ENCODE peak calls at places on chromosome 13, in five cellular contexts. T is stimulated activated CD4-positive, alpha-beta T cell treated with anti-CD3 and anti-CD28 coated beads, Interleukin-15, amount 100 ng/mL, for 1 hour; W is amniotic epithelial cell; A is WTC11; X is iris pigment epithelial cell. R is an unnamed sample.

GRCh38 chr13:47519626-47520025 is 481.4 kb downstream of the SUCLA2 start:
- DNase-seq in T (no peak), A (no peak), X (no peak), W (no peak), R (no peak)

GRCh38 chr13:102799544-102800144 is 725 bp downstream of the BIVM start:
- DNase-seq in A (peak), W (peak), T (no peak), X (peak), R (peak)

GRCh38 chr13:98050041-98050466 is 92.8 kb upstream of the FARP1 start:
- DNase-seq in W (no peak), T (no peak), A (no peak), X (peak), R (peak)

GRCh38 chr13:43303040-43303729 is 279.8 kb downstream of the DNAJC15 start:
- DNase-seq in X (peak), W (peak), T (no peak), A (peak), R (peak)

GRCh38 chr13:39877134-39877533 is 221.7 kb downstream of the COG6 start:
- DNase-seq in W (no peak), A (no peak), T (no peak), X (peak), R (no peak)

GRCh38 chr13:51502206-51502651 is 49.4 kb upstream of the INTS6 start:
- DNase-seq in T (no peak), W (no peak), X (peak), A (no peak), R (peak)

GRCh38 chr13:30846844-30847243 is 59.2 kb upstream of the MEDAG start:
- DNase-seq in W (no peak), X (no peak), A (no peak), T (no peak), R (peak)

GRCh38 chr13:46721054-46721453 is 75.9 kb downstream of the ESD start:
- DNase-seq in X (peak), A (peak), T (no peak), W (peak), R (peak)

GRCh38 chr13:111657013-111657412 is 336.6 kb downstream of the TEX29 start:
- DNase-seq in A (no peak), X (no peak), W (no peak), T (no peak), R (no peak)

GRCh38 chr13:40776681-40777165 is 5.7 kb upstream of the MRPS31 start:
- DNase-seq in X (peak), A (no peak), W (peak), T (peak), R (peak)

GRCh38 chr13:98576215-98576945 is 527 bp downstream of the STK24 start:
- DNase-seq in W (no peak), X (no peak), A (peak), T (peak), R (no peak)

GRCh38 chr13:30985637-30986205 is 53.3 kb downstream of the TEX26 start:
- DNase-seq in A (no peak), X (peak), W (peak), T (no peak), R (peak)

GRCh38 chr13:34942732-34943674 is 933 bp downstream of the NBEA start:
- DNase-seq in A (peak), W (no peak), X (no peak), T (no peak), R (peak)

GRCh38 chr13:30418075-30418715 is 4.1 kb upstream of the UBE2L5 start:
- DNase-seq in X (no peak), W (no peak), A (no peak), T (no peak), R (no peak)

GRCh38 chr13:97429681-97430081 is 4.3 kb upstream of the RAP2A start:
- DNase-seq in A (no peak), X (peak), T (no peak), W (no peak), R (no peak)

GRCh38 chr13:97600438-97601080 is 166.6 kb downstream of the RAP2A start:
- DNase-seq in A (no peak), T (no peak), W (peak), X (peak), R (peak)

GRCh38 chr13:44306401-44307192 is 67.0 kb upstream of the SERP2 start:
- DNase-seq in X (peak), T (no peak), W (peak), A (peak), R (peak)

GRCh38 chr13:112366907-112367646 is 9.1 kb upstream of the SPACA7 start:
- DNase-seq in W (no peak), A (no peak), T (no peak), X (no peak), R (no peak)

GRCh38 chr13:40275636-40276035 is 390.8 kb downstream of the FOXO1 start:
- DNase-seq in A (no peak), W (peak), X (peak), T (no peak), R (peak)

GRCh38 chr13:39913928-39914327 is 258.5 kb downstream of the COG6 start:
- DNase-seq in A (no peak), T (no peak), W (peak), X (peak), R (peak)

GRCh38 chr13:25468330-25469178 is 96.8 kb downstream of the ATP8A2 start:
- DNase-seq in X (no peak), T (no peak), A (peak), W (peak), R (no peak)

GRCh38 chr13:111202149-111202548 is 87.0 kb downstream of the ARHGEF7 start:
- DNase-seq in X (no peak), T (no peak), A (no peak), W (no peak), R (no peak)

GRCh38 chr13:51619614-51620013 is 35.4 kb downstream of the WDFY2 start:
- DNase-seq in T (no peak), A (no peak), W (peak), X (peak), R (peak)

GRCh38 chr13:51997641-51998330 is 13.5 kb downstream of the ATP7B start:
- DNase-seq in A (peak), T (no peak), W (no peak), X (no peak), R (no peak)

GRCh38 chr13:70502944-70503343 is 394.7 kb upstream of the KLHL1 start:
- DNase-seq in T (no peak), X (no peak), W (no peak), A (no peak), R (no peak)

GRCh38 chr13:92991687-92992086 is 234.9 kb upstream of the GPC6 start:
- DNase-seq in W (peak), X (peak), A (no peak), T (no peak), R (no peak)

GRCh38 chr13:79423801-79424642 is 18.0 kb upstream of the RBM26 start:
- DNase-seq in W (peak), A (no peak), T (no peak), X (peak), R (peak)

GRCh38 chr13:84810781-84811180 is 928.5 kb upstream of the SLITRK1 start:
- DNase-seq in W (no peak), A (no peak), T (no peak), X (no peak), R (no peak)

GRCh38 chr13:100541882-100542545 is 46.6 kb downstream of the GGACT start:
- DNase-seq in A (no peak), X (no peak), W (no peak), T (no peak), R (no peak)

GRCh38 chr13:20461481-20461859 is 64.2 kb downstream of the CRYL1 start:
- DNase-seq in T (no peak), X (peak), W (peak), A (no peak), R (peak)

GRCh38 chr13:39684531-39685137 is 29.2 kb downstream of the COG6 start:
- DNase-seq in A (no peak), T (no peak), W (peak), X (peak), R (peak)

GRCh38 chr13:106369858-106370257 is 165.6 kb downstream of the EFNB2 start:
- DNase-seq in A (no peak), W (no peak), X (no peak), T (no peak), R (no peak)